ENCODE peak calls at places on chromosomes 12 and 14, in ten cellular contexts. One of them, this sample, is unnamed.

GRCh38 chr12:1594045-1594294 is 411 bp downstream of the FBXL14 start:
- DNase-seq in lower leg skin: no peak
- DNase-seq in right lobe of liver: peak; percentile 80
- DNase-seq in epithelial cell of proximal tubule: no peak
- DNase-seq in coronary artery: no peak
- DNase-seq in A549: peak; percentile 67
- DNase-seq in stomach: peak; percentile 73
- DNase-seq in cardiac fibroblast: peak; percentile 59
- DNase-seq in bronchial epithelial cell: no peak
- DNase-seq in choroid plexus epithelial cell: peak; percentile 69
- DNase-seq in this sample: peak; percentile 58

GRCh38 chr12:29238822-29239291 is 89.8 kb downstream of the FAR2 start:
- DNase-seq in lower leg skin: no peak
- DNase-seq in right lobe of liver: no peak
- DNase-seq in epithelial cell of proximal tubule: peak; percentile 69
- DNase-seq in coronary artery: no peak
- DNase-seq in A549: no peak
- DNase-seq in stomach: no peak
- DNase-seq in cardiac fibroblast: peak; percentile 59
- DNase-seq in bronchial epithelial cell: peak; percentile 80
- DNase-seq in choroid plexus epithelial cell: peak; percentile 47
- DNase-seq in this sample: peak; percentile 76

GRCh38 chr12:51171884-51172514 is 936 bp downstream of the TFCP2 start:
- DNase-seq in lower leg skin: no peak
- DNase-seq in right lobe of liver: no peak
- DNase-seq in epithelial cell of proximal tubule: no peak
- DNase-seq in coronary artery: no peak
- DNase-seq in A549: no peak
- DNase-seq in stomach: peak; percentile 27
- DNase-seq in cardiac fibroblast: peak; percentile 43
- DNase-seq in bronchial epithelial cell: peak; percentile 29
- DNase-seq in choroid plexus epithelial cell: peak; percentile 37
- DNase-seq in this sample: peak; percentile 28

GRCh38 chr12:129082441-129082840 is 229.2 kb downstream of the GLT1D1 start:
- DNase-seq in lower leg skin: peak; percentile 69
- DNase-seq in right lobe of liver: no peak
- DNase-seq in epithelial cell of proximal tubule: no peak
- DNase-seq in coronary artery: no peak
- DNase-seq in A549: no peak
- DNase-seq in stomach: no peak
- DNase-seq in cardiac fibroblast: no peak
- DNase-seq in bronchial epithelial cell: no peak
- DNase-seq in choroid plexus epithelial cell: no peak
- DNase-seq in this sample: no peak

GRCh38 chr12:95574799-95575452 is 23.6 kb upstream of the USP44 start:
- DNase-seq in lower leg skin: no peak
- DNase-seq in right lobe of liver: no peak
- DNase-seq in epithelial cell of proximal tubule: no peak
- DNase-seq in coronary artery: no peak
- DNase-seq in A549: peak; percentile 61
- DNase-seq in stomach: no peak
- DNase-seq in cardiac fibroblast: peak; percentile 58
- DNase-seq in bronchial epithelial cell: peak; percentile 61
- DNase-seq in choroid plexus epithelial cell: peak; percentile 60
- DNase-seq in this sample: peak; percentile 60

GRCh38 chr12:15155271-15155670 is 65.9 kb downstream of the RERG start:
- DNase-seq in lower leg skin: no peak
- DNase-seq in right lobe of liver: no peak
- DNase-seq in epithelial cell of proximal tubule: no peak
- DNase-seq in coronary artery: no peak
- DNase-seq in A549: no peak
- DNase-seq in stomach: peak; percentile 38
- DNase-seq in cardiac fibroblast: no peak
- DNase-seq in bronchial epithelial cell: peak; percentile 82
- DNase-seq in choroid plexus epithelial cell: no peak
- DNase-seq in this sample: peak; percentile 70

GRCh38 chr14:20630340-20631022 is 11.0 kb downstream of the OR6S1 start:
- DNase-seq in lower leg skin: no peak
- DNase-seq in right lobe of liver: no peak
- DNase-seq in epithelial cell of proximal tubule: peak; percentile 27
- DNase-seq in coronary artery: no peak
- DNase-seq in A549: peak; percentile 91
- DNase-seq in stomach: no peak
- DNase-seq in cardiac fibroblast: peak; percentile 82
- DNase-seq in bronchial epithelial cell: peak; percentile 74
- DNase-seq in choroid plexus epithelial cell: peak; percentile 57
- DNase-seq in this sample: peak; percentile 79

GRCh38 chr12:1922985-1923384 is 4.5 kb upstream of the CACNA2D4 start:
- DNase-seq in lower leg skin: peak; percentile 65
- DNase-seq in right lobe of liver: no peak
- DNase-seq in epithelial cell of proximal tubule: no peak
- DNase-seq in coronary artery: no peak
- DNase-seq in A549: no peak
- DNase-seq in stomach: peak; percentile 11
- DNase-seq in cardiac fibroblast: no peak
- DNase-seq in bronchial epithelial cell: no peak
- DNase-seq in choroid plexus epithelial cell: no peak
- DNase-seq in this sample: no peak

GRCh38 chr12:72293701-72294100 is 21.5 kb downstream of the TRHDE start:
- DNase-seq in lower leg skin: no peak
- DNase-seq in right lobe of liver: no peak
- DNase-seq in epithelial cell of proximal tubule: no peak
- DNase-seq in coronary artery: no peak
- DNase-seq in A549: no peak
- DNase-seq in stomach: no peak
- DNase-seq in cardiac fibroblast: no peak
- DNase-seq in bronchial epithelial cell: no peak
- DNase-seq in choroid plexus epithelial cell: no peak
- DNase-seq in this sample: no peak
- H3K4me3 ChIP-seq in lower leg skin: no peak overlapping the region
- H3K4me3 ChIP-seq in right lobe of liver: no peak overlapping the region
- H3K4me3 ChIP-seq in epithelial cell of proximal tubule: no peak overlapping the region
- H3K4me3 ChIP-seq in coronary artery: no peak overlapping the region
- H3K4me3 ChIP-seq in A549: no peak overlapping the region
- H3K4me3 ChIP-seq in stomach: no peak overlapping the region
- H3K4me3 ChIP-seq in cardiac fibroblast: no peak overlapping the region
- H3K4me3 ChIP-seq in bronchial epithelial cell: no peak overlapping the region
- H3K4me3 ChIP-seq in choroid plexus epithelial cell: no peak overlapping the region
- H3K4me3 ChIP-seq in this sample: no peak overlapping the region

GRCh38 chr12:55818140-55818728 is 393 bp downstream of the ORMDL2 start:
- DNase-seq in lower leg skin: no peak
- DNase-seq in right lobe of liver: no peak
- DNase-seq in epithelial cell of proximal tubule: no peak
- DNase-seq in coronary artery: no peak
- DNase-seq in A549: no peak
- DNase-seq in stomach: no peak
- DNase-seq in cardiac fibroblast: peak; percentile 27
- DNase-seq in bronchial epithelial cell: no peak
- DNase-seq in choroid plexus epithelial cell: no peak
- DNase-seq in this sample: no peak

GRCh38 chr12:55822228-55822627 is 4.4 kb downstream of the ORMDL2 start:
- DNase-seq in lower leg skin: no peak
- DNase-seq in right lobe of liver: no peak
- DNase-seq in epithelial cell of proximal tubule: no peak
- DNase-seq in coronary artery: no peak
- DNase-seq in A549: peak; percentile 44
- DNase-seq in stomach: no peak
- DNase-seq in cardiac fibroblast: no peak
- DNase-seq in bronchial epithelial cell: peak; percentile 28
- DNase-seq in choroid plexus epithelial cell: peak; percentile 24
- DNase-seq in this sample: peak; percentile 29

GRCh38 chr12:55818886-55819285 is 1.0 kb downstream of the ORMDL2 start:
- DNase-seq in lower leg skin: no peak
- DNase-seq in right lobe of liver: no peak
- DNase-seq in epithelial cell of proximal tubule: no peak
- DNase-seq in coronary artery: no peak
- DNase-seq in A549: no peak
- DNase-seq in stomach: no peak
- DNase-seq in cardiac fibroblast: peak; percentile 23
- DNase-seq in bronchial epithelial cell: no peak
- DNase-seq in choroid plexus epithelial cell: no peak
- DNase-seq in this sample: no peak

GRCh38 chr12:55823419-55823818 is 5.6 kb downstream of the ORMDL2 start:
- DNase-seq in lower leg skin: no peak
- DNase-seq in right lobe of liver: no peak
- DNase-seq in epithelial cell of proximal tubule: no peak
- DNase-seq in coronary artery: peak; percentile 5
- DNase-seq in A549: no peak
- DNase-seq in stomach: no peak
- DNase-seq in cardiac fibroblast: no peak
- DNase-seq in bronchial epithelial cell: no peak
- DNase-seq in choroid plexus epithelial cell: no peak
- DNase-seq in this sample: no peak

DNA sequence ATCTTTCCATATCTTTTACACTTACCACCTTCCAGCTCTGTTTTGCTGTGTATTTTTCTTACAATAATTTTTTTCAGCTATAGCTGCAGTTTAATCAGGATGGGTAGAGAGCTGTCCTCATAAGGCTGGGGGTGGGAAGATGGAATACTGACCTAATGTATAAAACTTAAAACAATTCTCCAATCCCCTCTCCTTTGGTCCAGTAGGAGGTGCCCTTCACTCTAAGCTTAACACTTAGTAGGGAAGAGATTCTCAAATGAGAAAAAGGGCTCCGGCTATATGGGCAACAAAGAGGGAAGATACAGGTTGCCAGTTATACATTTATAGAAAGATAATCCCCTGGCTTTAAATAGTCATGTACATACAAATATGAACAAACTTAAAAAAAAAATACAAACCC is 2.8 kb downstream of the ORMDL2 start:
- DNase-seq in lower leg skin: no peak
- DNase-seq in right lobe of liver: no peak
- DNase-seq in epithelial cell of proximal tubule: no peak
- DNase-seq in coronary artery: no peak
- DNase-seq in A549: peak; percentile 44
- DNase-seq in stomach: no peak
- DNase-seq in cardiac fibroblast: peak; percentile 53
- DNase-seq in bronchial epithelial cell: no peak
- DNase-seq in choroid plexus epithelial cell: peak; percentile 55
- DNase-seq in this sample: peak; percentile 25
- TF ChIP-seq CTCF in lower leg skin: no peak
- TF ChIP-seq CTCF in right lobe of liver: no peak
- TF ChIP-seq CTCF in epithelial cell of proximal tubule: peak; percentile 38
- TF ChIP-seq CTCF in coronary artery: no peak
- TF ChIP-seq CTCF in A549: peak; percentile 38
- TF ChIP-seq CTCF in stomach: no peak
- TF ChIP-seq CTCF in cardiac fibroblast: peak; percentile 31
- TF ChIP-seq CTCF in bronchial epithelial cell: peak; percentile 14
- TF ChIP-seq CTCF in choroid plexus epithelial cell: peak; percentile 54
- TF ChIP-seq CTCF in this sample: peak; percentile 27

GRCh38 chr12:114691196-114691595 is 7.2 kb upstream of the TBX3 start:
- DNase-seq in lower leg skin: no peak
- DNase-seq in right lobe of liver: no peak
- DNase-seq in epithelial cell of proximal tubule: no peak
- DNase-seq in coronary artery: no peak
- DNase-seq in A549: no peak
- DNase-seq in stomach: no peak
- DNase-seq in cardiac fibroblast: no peak
- DNase-seq in bronchial epithelial cell: no peak
- DNase-seq in choroid plexus epithelial cell: no peak
- DNase-seq in this sample: no peak

GRCh38 chr12:114690267-114691135 is 6.5 kb upstream of the TBX3 start:
- DNase-seq in lower leg skin: no peak
- DNase-seq in right lobe of liver: no peak
- DNase-seq in epithelial cell of proximal tubule: no peak
- DNase-seq in coronary artery: no peak
- DNase-seq in A549: no peak
- DNase-seq in stomach: no peak
- DNase-seq in cardiac fibroblast: no peak
- DNase-seq in bronchial epithelial cell: no peak
- DNase-seq in choroid plexus epithelial cell: no peak
- DNase-seq in this sample: no peak

GRCh38 chr12:114692558-114693531 is 8.9 kb upstream of the TBX3 start:
- DNase-seq in lower leg skin: no peak
- DNase-seq in right lobe of liver: no peak
- DNase-seq in epithelial cell of proximal tubule: no peak
- DNase-seq in coronary artery: no peak
- DNase-seq in A549: no peak
- DNase-seq in stomach: no peak
- DNase-seq in cardiac fibroblast: peak; percentile 36
- DNase-seq in bronchial epithelial cell: no peak
- DNase-seq in choroid plexus epithelial cell: no peak
- DNase-seq in this sample: no peak

GRCh38 chr12:114693532-114693931 is 9.6 kb upstream of the TBX3 start:
- DNase-seq in lower leg skin: no peak
- DNase-seq in right lobe of liver: no peak
- DNase-seq in epithelial cell of proximal tubule: no peak
- DNase-seq in coronary artery: no peak
- DNase-seq in A549: no peak
- DNase-seq in stomach: no peak
- DNase-seq in cardiac fibroblast: no peak
- DNase-seq in bronchial epithelial cell: no peak
- DNase-seq in choroid plexus epithelial cell: no peak
- DNase-seq in this sample: no peak

GRCh38 chr12:114691810-114692557 is 8.0 kb upstream of the TBX3 start:
- DNase-seq in lower leg skin: no peak
- DNase-seq in right lobe of liver: no peak
- DNase-seq in epithelial cell of proximal tubule: no peak
- DNase-seq in coronary artery: no peak
- DNase-seq in A549: no peak
- DNase-seq in stomach: no peak
- DNase-seq in cardiac fibroblast: no peak
- DNase-seq in bronchial epithelial cell: no peak
- DNase-seq in choroid plexus epithelial cell: no peak
- DNase-seq in this sample: no peak
- H3K4me3 ChIP-seq in lower leg skin: peak overlapping the region; percentile 35
- H3K4me3 ChIP-seq in right lobe of liver: peak overlapping the region; percentile 25
- H3K4me3 ChIP-seq in epithelial cell of proximal tubule: no peak overlapping the region
- H3K4me3 ChIP-seq in coronary artery: peak overlapping the region; percentile 66
- H3K4me3 ChIP-seq in A549: no peak overlapping the region
- H3K4me3 ChIP-seq in stomach: peak overlapping the region; percentile 34
- H3K4me3 ChIP-seq in cardiac fibroblast: peak overlapping the region; percentile 36
- H3K4me3 ChIP-seq in bronchial epithelial cell: no peak overlapping the region
- H3K4me3 ChIP-seq in choroid plexus epithelial cell: peak overlapping the region; percentile 54
- H3K4me3 ChIP-seq in this sample: peak overlapping the region; percentile 46

GRCh38 chr12:122987086-122987951 is 6.8 kb downstream of the ARL6IP4 start:
- DNase-seq in lower leg skin: no peak
- DNase-seq in right lobe of liver: no peak
- DNase-seq in epithelial cell of proximal tubule: no peak
- DNase-seq in coronary artery: no peak
- DNase-seq in A549: no peak
- DNase-seq in stomach: no peak
- DNase-seq in cardiac fibroblast: no peak
- DNase-seq in bronchial epithelial cell: peak; percentile 7
- DNase-seq in choroid plexus epithelial cell: no peak
- DNase-seq in this sample: peak; percentile 37

GRCh38 chr12:122989874-122990400 is 9.5 kb downstream of the ARL6IP4 start:
- DNase-seq in lower leg skin: no peak
- DNase-seq in right lobe of liver: no peak
- DNase-seq in epithelial cell of proximal tubule: no peak
- DNase-seq in coronary artery: no peak
- DNase-seq in A549: no peak
- DNase-seq in stomach: no peak
- DNase-seq in cardiac fibroblast: no peak
- DNase-seq in bronchial epithelial cell: no peak
- DNase-seq in choroid plexus epithelial cell: no peak
- DNase-seq in this sample: no peak

GRCh38 chr12:122989443-122989839 is 9.0 kb downstream of the ARL6IP4 start:
- DNase-seq in lower leg skin: no peak
- DNase-seq in right lobe of liver: no peak
- DNase-seq in epithelial cell of proximal tubule: no peak
- DNase-seq in coronary artery: no peak
- DNase-seq in A549: no peak
- DNase-seq in stomach: no peak
- DNase-seq in cardiac fibroblast: no peak
- DNase-seq in bronchial epithelial cell: no peak
- DNase-seq in choroid plexus epithelial cell: no peak
- DNase-seq in this sample: no peak

GRCh38 chr12:122988036-122988435 is 7.6 kb downstream of the ARL6IP4 start:
- DNase-seq in lower leg skin: no peak
- DNase-seq in right lobe of liver: no peak
- DNase-seq in epithelial cell of proximal tubule: no peak
- DNase-seq in coronary artery: no peak
- DNase-seq in A549: no peak
- DNase-seq in stomach: no peak
- DNase-seq in cardiac fibroblast: no peak
- DNase-seq in bronchial epithelial cell: no peak
- DNase-seq in choroid plexus epithelial cell: no peak
- DNase-seq in this sample: no peak

GRCh38 chr12:122988612-122989442 is 8.3 kb downstream of the ARL6IP4 start:
- DNase-seq in lower leg skin: no peak
- DNase-seq in right lobe of liver: no peak
- DNase-seq in epithelial cell of proximal tubule: no peak
- DNase-seq in coronary artery: no peak
- DNase-seq in A549: no peak
- DNase-seq in stomach: no peak
- DNase-seq in cardiac fibroblast: no peak
- DNase-seq in bronchial epithelial cell: no peak
- DNase-seq in choroid plexus epithelial cell: no peak
- DNase-seq in this sample: no peak
- TF ChIP-seq CTCF in lower leg skin: no peak
- TF ChIP-seq CTCF in right lobe of liver: no peak
- TF ChIP-seq CTCF in epithelial cell of proximal tubule: no peak
- TF ChIP-seq CTCF in coronary artery: no peak
- TF ChIP-seq CTCF in A549: no peak
- TF ChIP-seq CTCF in stomach: no peak
- TF ChIP-seq CTCF in cardiac fibroblast: no peak
- TF ChIP-seq CTCF in bronchial epithelial cell: no peak
- TF ChIP-seq CTCF in choroid plexus epithelial cell: no peak
- TF ChIP-seq CTCF in this sample: no peak

This sample was measured in epithelial cell of esophagus.